ENCODE peak calls at places on chromosomes 4 and X, in four cellular contexts. T is foreskin fibroblast, Z is uterus, W is fibroblast of the aortic adventitia. R is an unnamed sample.

GRCh38 chrX:107691024-107691448 is 62.7 kb downstream of the PRPS1 start:
- DNase-seq in T (no peak), Z (no peak), W (no peak), R (peak; percentile 60)

GRCh38 chr4:83110222-83110945 is 4.1 kb downstream of the PLAC8 start:
- DNase-seq in W (peak; percentile 61), Z (peak; percentile 78), T (peak; percentile 72), R (peak; percentile 68)

GRCh38 chr4:173046818-173047217 is 121.8 kb upstream of the GALNT7 start:
- DNase-seq in W (no peak), T (peak; percentile 18), Z (no peak), R (no peak)

GRCh38 chr4:141331534-141332358 is 111.1 kb downstream of the ZNF330 start:
- DNase-seq in Z (no peak), W (no peak), T (no peak), R (no peak)

GRCh38 chrX:74382613-74383012 is 38.7 kb upstream of the SLC16A2 start:
- DNase-seq in Z (peak; percentile 39), T (peak; percentile 35), W (peak; percentile 86), R (peak; percentile 76)

GRCh38 chr4:125317526-125317880 is 2.7 kb downstream of the FAT4 start:
- DNase-seq in T (peak; percentile 60), W (peak; percentile 49), Z (peak; percentile 43), R (peak; percentile 68)

GRCh38 chrX:19846995-19847790 is 40.2 kb downstream of the SH3KBP1 start:
- DNase-seq in W (peak; percentile 74), T (peak; percentile 74), Z (peak; percentile 34), R (peak; percentile 87)

GRCh38 chr4:159248383-159249178 is 145.7 kb downstream of the RAPGEF2 start:
- DNase-seq in W (peak; percentile 85), Z (no peak), T (no peak), R (peak; percentile 92)

GRCh38 chr4:144355809-144356757 is 215.6 kb upstream of the GYPA start:
- DNase-seq in Z (no peak), T (peak; percentile 79), W (peak; percentile 84), R (peak; percentile 87)

GRCh38 chr4:52912608-52913007 is 50.5 kb downstream of the RASL11B start:
- DNase-seq in Z (no peak), W (peak; percentile 64), T (peak; percentile 58), R (peak; percentile 78)

GRCh38 chr4:161949941-161950725 is 213.7 kb downstream of the FSTL5 start:
- DNase-seq in Z (no peak), T (peak; percentile 56), W (no peak), R (peak; percentile 3)

GRCh38 chr4:32140636-32141035 is 1420.5 kb downstream of the PCDH7 start:
- DNase-seq in T (peak; percentile 75), W (peak; percentile 89), Z (no peak), R (peak; percentile 61)

GRCh38 chrX:28586291-28586690 is 955 bp upstream of the IL1RAPL1 start:
- DNase-seq in Z (peak; percentile 15), T (no peak), W (peak; percentile 25), R (no peak)

GRCh38 chrX:150476183-150476699 is 92.2 kb upstream of the MTM1 start:
- DNase-seq in W (peak; percentile 77), Z (peak; percentile 24), T (peak; percentile 19), R (peak; percentile 59)

GRCh38 chr4:54731552-54731951 is 73.8 kb downstream of the KIT start:
- DNase-seq in W (no peak), Z (no peak), T (no peak), R (no peak)

GRCh38 chrX:68183612-68184214 is 249.6 kb downstream of the OPHN1 start:
- DNase-seq in T (no peak), W (peak; percentile 43), Z (no peak), R (peak; percentile 57)

GRCh38 chr4:182560358-182560757 is 317.2 kb downstream of the TENM3 start:
- DNase-seq in T (no peak), Z (no peak), W (no peak), R (no peak)

GRCh38 chrX:44223150-44223549 is 120.3 kb downstream of the EFHC2 start:
- DNase-seq in W (peak; percentile 49), T (peak; percentile 13), Z (no peak), R (peak; percentile 80)

GRCh38 chrX:137151403-137151802 is 117.6 kb upstream of the GPR101 start:
- DNase-seq in W (no peak), T (no peak), Z (no peak), R (no peak)

GRCh38 chr4:131137196-131137595 is 2011.9 kb upstream of the PCDH10 start:
- DNase-seq in Z (no peak), W (no peak), T (no peak), R (no peak)

GRCh38 chr4:137474711-137475301 is 57.5 kb downstream of the PCDH18 start:
- DNase-seq in T (peak; percentile 46), W (peak; percentile 73), Z (no peak), R (peak; percentile 46)

GRCh38 chrX:20988118-20988517 is 386.1 kb upstream of the CNKSR2 start:
- DNase-seq in Z (no peak), T (no peak), W (no peak), R (peak; percentile 52)

DNA sequence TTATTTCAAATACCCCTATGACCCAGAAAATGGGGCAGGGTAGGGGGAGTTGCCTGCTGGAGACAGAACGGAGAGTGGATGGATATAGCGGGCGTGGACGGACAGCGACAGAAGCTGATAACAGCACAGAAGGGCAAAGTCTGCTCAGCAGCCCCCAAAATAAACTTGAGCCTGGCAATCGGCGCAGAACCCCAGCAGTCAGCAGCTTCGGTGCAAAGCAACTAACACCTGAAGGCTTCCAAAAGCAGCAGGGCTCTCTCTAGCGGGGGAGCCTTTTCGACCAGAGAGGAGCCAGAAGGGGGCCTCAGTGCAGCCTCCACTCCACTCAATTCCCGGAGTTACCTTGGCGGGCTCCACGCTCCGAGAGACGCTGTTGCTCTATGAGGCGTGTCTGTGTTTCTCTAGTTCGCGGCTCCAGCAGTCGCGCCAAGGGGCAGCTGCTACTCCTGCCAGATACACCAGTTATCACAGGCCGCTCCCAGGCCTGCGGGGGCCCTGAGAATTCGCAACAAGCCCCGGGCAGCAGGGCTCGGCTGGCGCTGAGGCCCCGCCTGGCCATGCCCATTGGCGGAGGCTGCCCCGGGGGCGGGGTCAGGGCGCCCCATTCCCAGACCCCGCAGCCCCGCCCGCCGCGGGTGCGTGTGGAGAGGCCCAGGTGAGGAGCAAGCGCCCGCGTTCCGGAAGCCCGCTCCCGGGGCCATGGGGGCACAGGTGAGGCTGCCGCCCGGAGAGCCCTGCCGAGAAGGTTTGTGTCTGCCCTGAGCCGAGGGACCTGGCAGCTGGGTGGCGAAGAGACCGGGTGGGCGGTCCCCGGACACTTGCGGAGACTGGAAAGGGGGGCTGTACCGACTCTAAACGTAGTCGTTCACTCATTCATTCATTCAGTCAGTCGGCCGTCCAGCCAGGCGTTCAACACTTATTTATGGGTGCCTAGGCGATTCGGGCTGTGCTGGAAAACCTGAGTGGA is at the start of the genes CNGA1 and NIPAL1:
- DNase-seq in Z (peak; percentile 49), W (peak; percentile 71), T (peak; percentile 63), R (peak; percentile 42)
- TF ChIP-seq CTCF in Z (no peak), W (peak; percentile 53), T (peak; percentile 57), R (peak; percentile 35)

DNA sequence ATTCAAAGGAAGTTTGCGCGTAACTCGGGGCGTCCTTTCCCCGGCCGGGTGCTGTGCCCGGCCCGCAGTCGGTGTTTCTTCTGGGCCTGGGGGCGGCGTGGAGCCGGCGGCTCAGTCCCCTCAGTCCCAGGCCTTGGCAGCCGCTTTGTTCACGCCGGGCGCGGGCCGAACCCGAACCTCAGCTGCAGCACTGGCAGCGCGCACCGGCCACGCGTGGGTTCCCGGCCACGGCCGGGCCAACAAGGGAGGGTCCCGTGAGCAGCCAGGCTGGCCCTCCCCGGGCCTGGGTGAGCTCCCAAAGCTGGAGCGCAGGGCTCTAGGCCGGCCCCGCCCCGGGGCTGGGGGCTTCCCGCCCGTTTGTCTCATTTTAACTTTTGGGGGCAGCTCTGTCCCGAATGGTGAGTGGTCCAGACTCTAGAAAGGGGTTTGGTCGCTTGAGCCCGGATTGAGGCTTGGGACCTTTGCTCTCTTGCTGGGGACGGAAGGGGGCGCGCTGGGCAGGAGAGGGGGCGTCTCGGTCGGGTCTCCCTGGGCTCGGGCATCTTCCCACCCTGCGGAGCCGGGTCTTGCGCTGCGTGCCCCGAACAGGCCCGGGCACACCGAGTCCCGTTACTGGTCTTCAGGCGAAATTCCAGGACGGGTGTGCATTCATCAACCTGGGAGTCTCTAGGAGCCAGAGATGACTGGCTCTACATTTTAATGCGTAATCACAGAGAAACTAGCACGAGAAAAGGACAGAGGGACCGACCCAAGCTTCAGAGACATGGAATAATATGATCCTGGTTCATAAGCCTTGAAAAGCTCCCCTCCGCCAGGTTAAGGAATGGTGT is 177.1 kb downstream of the CBR4 start:
- DNase-seq in T (no peak), W (peak; percentile 49), Z (peak; percentile 62), R (peak; percentile 45)
- TF ChIP-seq CTCF in T (peak; percentile 30), W (peak; percentile 41), Z (no peak), R (peak; percentile 19)

DNA sequence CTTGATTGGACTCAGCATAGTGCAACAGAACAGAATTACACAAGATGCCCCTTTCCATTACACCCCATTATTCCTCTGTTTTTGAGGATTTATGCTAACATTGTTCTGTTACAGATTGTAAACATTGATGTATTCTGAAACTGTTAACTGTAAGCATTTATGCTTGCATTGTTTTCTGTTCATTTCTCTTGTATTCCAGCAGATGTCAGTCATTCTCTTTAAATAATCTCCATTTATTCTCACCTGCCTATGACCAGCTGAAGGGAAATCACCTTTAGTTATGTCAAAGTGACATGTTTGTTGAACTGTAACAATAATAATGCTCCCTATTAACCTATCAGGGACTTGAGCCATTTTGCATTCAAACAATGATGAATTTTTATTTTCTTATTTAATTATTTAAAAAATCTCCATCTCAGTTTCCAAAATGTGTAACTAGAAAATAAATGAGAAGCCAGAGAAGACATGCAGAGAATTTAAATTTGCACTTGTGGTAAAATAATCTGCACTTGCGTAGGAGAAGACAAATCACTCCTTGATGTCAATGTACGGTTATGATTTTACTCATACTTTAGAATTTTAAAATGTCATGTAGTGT is 58.0 kb downstream of the SPCS3 start:
- DNase-seq in T (no peak), W (peak; percentile 53), Z (no peak), R (peak; percentile 40)
- TF ChIP-seq CTCF in T (peak; percentile 39), W (peak; percentile 54), Z (peak; percentile 38), R (peak; percentile 56)

GRCh38 chr4:89468632-89469031 is 161.0 kb upstream of the GPRIN3 start:
- DNase-seq in W (no peak), Z (no peak), T (no peak), R (peak; percentile 26)

GRCh38 chr4:89469512-89469911 is 161.9 kb upstream of the GPRIN3 start:
- DNase-seq in Z (no peak), T (no peak), W (no peak), R (no peak)

DNA sequence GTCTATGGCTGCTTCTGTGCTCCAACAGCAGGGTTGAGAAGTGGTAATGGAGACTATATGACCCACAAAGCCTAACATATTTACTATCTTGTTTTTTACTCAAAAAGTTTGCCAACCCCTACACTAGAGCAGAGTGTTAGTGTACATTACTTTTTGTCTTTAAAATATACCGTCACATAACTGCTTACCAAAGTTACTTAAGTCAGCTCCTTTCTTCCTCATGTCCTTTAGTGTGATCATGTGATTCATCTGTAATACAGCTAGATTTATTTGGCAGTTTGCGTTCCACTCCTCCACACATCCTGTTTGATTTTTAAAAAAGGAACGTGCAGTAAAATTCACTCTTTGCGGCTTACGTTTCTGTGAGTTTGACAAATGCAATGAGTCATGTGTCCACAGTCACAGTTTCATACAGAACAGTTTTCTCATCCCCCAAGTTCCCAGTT is 162.4 kb upstream of the GPRIN3 start:
- DNase-seq in W (peak; percentile 89), Z (no peak), T (peak; percentile 93), R (peak; percentile 99)
- TF ChIP-seq CTCF in W (no peak), Z (no peak), T (no peak), R (no peak)

DNA sequence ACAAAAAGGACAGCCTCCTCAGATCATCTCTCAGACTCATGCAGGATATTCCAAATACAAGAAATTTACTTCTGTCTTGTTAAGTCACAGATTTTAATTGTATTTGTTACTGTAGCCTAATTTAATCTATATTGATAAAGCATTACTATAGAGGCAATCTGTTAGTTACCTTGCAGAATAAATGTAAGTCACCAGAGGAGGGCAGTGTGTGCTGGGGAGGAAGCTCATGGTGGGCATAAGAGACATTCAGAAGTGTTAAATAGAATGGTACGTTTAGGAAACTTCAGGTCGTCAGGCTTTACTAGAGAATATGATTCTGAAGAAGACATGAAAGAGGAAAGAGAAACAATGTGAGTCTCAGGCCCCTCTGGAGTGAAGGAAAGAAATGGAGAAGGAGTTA is 37.3 kb upstream of the INPP4B start:
- DNase-seq in Z (no peak), W (peak; percentile 2), T (no peak), R (peak; percentile 13)
- TF ChIP-seq CTCF in Z (peak; percentile 15), W (peak; percentile 24), T (peak; percentile 31), R (peak; percentile 20)